ENCODE peak calls at places on chromosomes 16 and 17, in four cellular contexts. One of them, this sample, is unnamed.

GRCh38 chr17:6455321-6455705 is 11.1 kb downstream of the PIMREG start:
- DNase-seq in cardiac fibroblast: peak
- DNase-seq in germinal center: peak
- DNase-seq in uterus: no peak
- DNase-seq in this sample: no peak

GRCh38 chr17:30449480-30449879 is 27.7 kb upstream of the GOSR1 start:
- DNase-seq in cardiac fibroblast: peak
- DNase-seq in germinal center: no peak
- DNase-seq in uterus: no peak
- DNase-seq in this sample: no peak

GRCh38 chr16:69744363-69745231 is 10.1 kb downstream of the NOB1 start:
- DNase-seq in cardiac fibroblast: no peak
- DNase-seq in germinal center: no peak
- DNase-seq in uterus: no peak
- DNase-seq in this sample: no peak

GRCh38 chr16:71359431-71359830 is 908 bp downstream of the CALB2 start:
- DNase-seq in cardiac fibroblast: no peak
- DNase-seq in germinal center: no peak
- DNase-seq in uterus: no peak
- DNase-seq in this sample: no peak

GRCh38 chr17:34254146-34254545 is 939 bp upstream of the CCL2 start:
- DNase-seq in cardiac fibroblast: peak
- DNase-seq in germinal center: no peak
- DNase-seq in uterus: peak
- DNase-seq in this sample: no peak

GRCh38 chr16:87278191-87279093 is 38.8 kb downstream of the C16orf95 start:
- DNase-seq in cardiac fibroblast: peak
- DNase-seq in germinal center: peak
- DNase-seq in uterus: peak
- DNase-seq in this sample: peak

GRCh38 chr16:84553873-84554399 is 49.5 kb upstream of the MEAK7 start:
- DNase-seq in cardiac fibroblast: no peak
- DNase-seq in germinal center: no peak
- DNase-seq in uterus: no peak
- DNase-seq in this sample: no peak

GRCh38 chr16:89944773-89945172 is 3.8 kb upstream of the DEF8 start:
- DNase-seq in cardiac fibroblast: no peak
- DNase-seq in germinal center: peak
- DNase-seq in uterus: no peak
- DNase-seq in this sample: peak

GRCh38 chr17:40019140-40019991 is 4.1 kb downstream of the CSF3 start:
- DNase-seq in cardiac fibroblast: peak
- DNase-seq in germinal center: no peak
- DNase-seq in uterus: peak
- DNase-seq in this sample: no peak

GRCh38 chr16:23801387-23801786 is 34.4 kb upstream of the PRKCB start:
- DNase-seq in cardiac fibroblast: peak
- DNase-seq in germinal center: peak
- DNase-seq in uterus: peak
- DNase-seq in this sample: peak

GRCh38 chr17:74877592-74878543 is 5.1 kb upstream of the FDXR start:
- DNase-seq in cardiac fibroblast: peak
- DNase-seq in germinal center: no peak
- DNase-seq in uterus: no peak
- DNase-seq in this sample: no peak

GRCh38 chr16:2162676-2163118 is 7.1 kb downstream of the TRAF7 start:
- DNase-seq in cardiac fibroblast: no peak
- DNase-seq in germinal center: no peak
- DNase-seq in uterus: no peak
- DNase-seq in this sample: no peak

GRCh38 chr17:72566671-72567484 is 446.1 kb downstream of the SOX9 start:
- DNase-seq in cardiac fibroblast: no peak
- DNase-seq in germinal center: no peak
- DNase-seq in uterus: no peak
- DNase-seq in this sample: no peak

GRCh38 chr17:83199500-83200201 is 120.2 kb downstream of the METRNL start:
- DNase-seq in cardiac fibroblast: no peak
- DNase-seq in germinal center: peak
- DNase-seq in uterus: peak
- DNase-seq in this sample: peak

GRCh38 chr16:50591800-50592771 is 43.9 kb downstream of the NKD1 start:
- DNase-seq in cardiac fibroblast: no peak
- DNase-seq in germinal center: no peak
- DNase-seq in uterus: no peak
- DNase-seq in this sample: no peak

GRCh38 chr17:55487727-55488436 is 23.4 kb downstream of the SMIM36 start:
- DNase-seq in cardiac fibroblast: peak
- DNase-seq in germinal center: no peak
- DNase-seq in uterus: no peak
- DNase-seq in this sample: no peak

GRCh38 chr17:82333279-82334171 is at the start of gene SECTM1:
- DNase-seq in cardiac fibroblast: peak
- DNase-seq in germinal center: no peak
- DNase-seq in uterus: peak
- DNase-seq in this sample: no peak

GRCh38 chr17:31900877-31901276 is 631 bp downstream of the UTP6 start:
- DNase-seq in cardiac fibroblast: peak
- DNase-seq in germinal center: no peak
- DNase-seq in uterus: no peak
- DNase-seq in this sample: no peak

This sample was measured in NAMALWA.